ENCODE peak calls at places on chromosomes 5 and 9, in ten cellular contexts. K is stimulated activated CD8-positive, alpha-beta memory T cell treated with anti-CD3 and anti-CD28 coated beads, Interleukin-2, amount 100 ng/mL, for 1 hour; F is putamen; I is kidney glomerular epithelial cell; N is IMR-90; L is NCI-H187; B is stimulated activated CD4-positive, alpha-beta T cell treated with anti-CD3 and anti-CD28 coated beads, Interleukin-12 subunit alpha, Interleukin-12 subunit beta, amount 100 ng/mL, for 4 hours; U is AG08396; M is endothelial cell; S is epithelial cell of esophagus. P is an unnamed sample.

GRCh38 chr9:135903358-135903656 is 4.0 kb downstream of the CAMSAP1 start:
- DNase-seq in K (no peak), F (no peak), I (no peak), N (no peak), L (no peak), B (no peak), U (no peak), M (no peak), S (no peak), P (no peak)

GRCh38 chr5:56155992-56156584 is 77.0 kb downstream of the ANKRD55 start:
- DNase-seq in K (no peak), F (peak), I (no peak), N (no peak), L (no peak), B (no peak), U (no peak), M (no peak), S (no peak), P (no peak)

GRCh38 chr9:114098021-114098659 is 952 bp downstream of the KIF12 start:
- DNase-seq in K (no peak), F (no peak), I (peak), N (no peak), L (no peak), B (peak), U (peak), M (peak), S (peak), P (no peak)

GRCh38 chr5:160802567-160802966 is 49.4 kb downstream of the ATP10B start:
- DNase-seq in K (no peak), F (peak), I (no peak), N (no peak), L (no peak), B (no peak), U (no peak), M (no peak), S (peak), P (no peak)

GRCh38 chr9:38092200-38092524 is 23.1 kb upstream of the SHB start:
- DNase-seq in K (no peak), F (no peak), I (no peak), N (no peak), L (no peak), B (no peak), U (no peak), M (no peak), S (no peak), P (no peak)

GRCh38 chr5:156570615-156571014 is 243.7 kb downstream of the SGCD start:
- DNase-seq in K (no peak), F (no peak), I (no peak), N (no peak), L (no peak), B (no peak), U (no peak), M (no peak), S (no peak), P (no peak)

GRCh38 chr9:134440636-134441226 is 114.5 kb downstream of the RXRA start:
- DNase-seq in K (no peak), F (no peak), I (no peak), N (no peak), L (no peak), B (no peak), U (no peak), M (no peak), S (no peak), P (no peak)

GRCh38 chr9:121394292-121394691 is 24.2 kb upstream of the STOM start:
- DNase-seq in K (no peak), F (no peak), I (no peak), N (peak), L (no peak), B (no peak), U (no peak), M (no peak), S (no peak), P (no peak)

GRCh38 chr5:40689442-40689841 is 9.7 kb downstream of the PTGER4 start:
- DNase-seq in K (no peak), F (no peak), I (peak), N (peak), L (no peak), B (no peak), U (peak), M (no peak), S (peak), P (peak)

GRCh38 chr9:137464291-137464999 is 5.3 kb upstream of the NSMF start:
- DNase-seq in K (no peak), F (no peak), I (no peak), N (no peak), L (no peak), B (no peak), U (no peak), M (no peak), S (no peak), P (no peak)

GRCh38 chr5:111502976-111503375 is 9.4 kb downstream of the STARD4 start:
- DNase-seq in K (no peak), F (peak), I (no peak), N (peak), L (no peak), B (no peak), U (no peak), M (no peak), S (peak), P (no peak)

GRCh38 chr9:34744295-34745221 is 34.6 kb upstream of the CCL21 start:
- DNase-seq in K (no peak), F (no peak), I (no peak), N (peak), L (no peak), B (no peak), U (peak), M (no peak), S (peak), P (peak)

GRCh38 chr5:149404746-149405549 is 25.9 kb upstream of the IL17B start:
- DNase-seq in K (no peak), F (no peak), I (no peak), N (peak), L (no peak), B (no peak), U (peak), M (no peak), S (peak), P (no peak)

GRCh38 chr5:5229405-5229804 is 89.3 kb downstream of the ADAMTS16 start:
- DNase-seq in K (no peak), F (no peak), I (no peak), N (no peak), L (no peak), B (no peak), U (no peak), M (no peak), S (peak), P (no peak)

GRCh38 chr5:56080375-56081052 is 85.8 kb upstream of the IL6ST start:
- DNase-seq in K (no peak), F (no peak), I (no peak), N (no peak), L (no peak), B (no peak), U (no peak), M (no peak), S (no peak), P (no peak)

GRCh38 chr9:117094493-117094892 is 320.4 kb downstream of the ASTN2 start:
- DNase-seq in K (no peak), F (no peak), I (peak), N (peak), L (no peak), B (no peak), U (no peak), M (no peak), S (no peak), P (no peak)

GRCh38 chr9:126606483-126606870 is 7.3 kb upstream of the LMX1B start:
- DNase-seq in K (no peak), F (no peak), I (no peak), N (no peak), L (no peak), B (no peak), U (no peak), M (no peak), S (no peak), P (no peak)

GRCh38 chr9:130433168-130433946 is 11.4 kb upstream of the ASS1 start:
- DNase-seq in K (no peak), F (no peak), I (peak), N (peak), L (no peak), B (peak), U (peak), M (peak), S (peak), P (no peak)

GRCh38 chr5:95619096-95619495 is 791 bp upstream of the GPR150 start:
- DNase-seq in K (no peak), F (no peak), I (no peak), N (peak), L (no peak), B (no peak), U (no peak), M (no peak), S (no peak), P (no peak)

P was measured in kidney epithelial cell.